ENCODE peak calls at places on chromosomes 7 and 10, in ten cellular contexts. V, B, J, G, Y, F, K, R, A and M are unnamed samples.

GRCh38 chr10:29160110-29160669 is 128.7 kb upstream of the LYZL1 start:
- DNase-seq in A (no peak), J (no peak), Y (no peak), K (no peak), V (no peak), G (peak), F (peak), R (no peak), B (peak), M (no peak)

GRCh38 chr10:103083266-103083976 is 109.7 kb downstream of the NT5C2 start:
- DNase-seq in K (no peak), Y (no peak), G (no peak), B (no peak), F (no peak), R (no peak), J (no peak), A (no peak), V (no peak), M (no peak)

GRCh38 chr7:116483271-116483942 is 16.1 kb upstream of the CAV2 start:
- DNase-seq in B (no peak), V (no peak), J (no peak), A (no peak), R (no peak), Y (no peak), G (no peak), K (no peak), F (no peak), M (no peak)

GRCh38 chr7:1176891-1177373 is 16.9 kb upstream of the ZFAND2A start:
- DNase-seq in K (peak), A (peak), Y (peak), B (peak), G (no peak), J (peak), R (peak), F (peak), V (peak), M (peak)

GRCh38 chr7:25098096-25099046 is 26.7 kb downstream of the CYCS start:
- DNase-seq in K (peak), J (peak), R (peak), G (peak), A (no peak), Y (peak), F (peak), V (no peak), B (peak), M (peak)

GRCh38 chr10:75508239-75508813 is 76.9 kb downstream of the LRMDA start:
- DNase-seq in V (no peak), K (no peak), B (no peak), R (no peak), F (peak), A (no peak), J (no peak), G (peak), Y (no peak), M (no peak)

GRCh38 chr10:4264466-4264865 is 479.5 kb upstream of the KLF6 start:
- DNase-seq in R (no peak), B (no peak), Y (no peak), V (no peak), J (no peak), G (no peak), F (no peak), A (no peak), K (no peak), M (no peak)

GRCh38 chr10:31698169-31698890 is 230.3 kb downstream of the ARHGAP12 start:
- DNase-seq in J (no peak), Y (peak), F (peak), K (no peak), A (no peak), G (peak), R (no peak), V (no peak), B (peak), M (no peak)

GRCh38 chr10:78953124-78954008 is 115.4 kb upstream of the ZMIZ1 start:
- DNase-seq in Y (peak), B (peak), K (no peak), R (no peak), F (peak), V (no peak), G (no peak), J (no peak), A (no peak), M (no peak)

GRCh38 chr7:17131060-17131345 is 167.4 kb upstream of the AHR start:
- DNase-seq in G (no peak), R (no peak), K (no peak), V (no peak), J (no peak), F (no peak), Y (no peak), B (no peak), A (no peak), M (no peak)

GRCh38 chr7:28768577-28769147 is 189.5 kb downstream of the TRIL start:
- DNase-seq in R (no peak), F (peak), V (no peak), Y (peak), J (no peak), K (no peak), B (peak), A (no peak), G (no peak), M (no peak)

GRCh38 chr7:123170333-123171016 is 29.3 kb downstream of the SLC13A1 start:
- DNase-seq in Y (no peak), V (no peak), A (no peak), K (no peak), J (no peak), G (no peak), R (no peak), F (no peak), B (no peak), M (no peak)

GRCh38 chr10:690227-691161 is 1.0 kb upstream of the DIP2C start:
- DNase-seq in G (no peak), F (no peak), V (no peak), J (no peak), Y (no peak), B (no peak), R (no peak), A (no peak), K (peak), M (no peak)

GRCh38 chr10:101283762-101284161 is 54.5 kb upstream of the LBX1 start:
- DNase-seq in K (no peak), G (no peak), B (no peak), Y (no peak), F (no peak), A (no peak), J (no peak), V (no peak), R (no peak), M (no peak)

GRCh38 chr7:117993377-117994003 is 120.2 kb upstream of the CTTNBP2 start:
- DNase-seq in R (no peak), Y (peak), A (no peak), B (no peak), J (peak), K (peak), G (no peak), V (no peak), F (peak), M (peak)

GRCh38 chr10:97532935-97533671 is 34.4 kb downstream of the UBTD1 start:
- DNase-seq in F (peak), B (peak), K (no peak), V (no peak), R (no peak), G (no peak), Y (no peak), J (no peak), A (no peak), M (no peak)

GRCh38 chr7:5216931-5217330 is 26.9 kb downstream of the WIPI2 start:
- DNase-seq in B (no peak), G (no peak), J (no peak), Y (no peak), F (no peak), A (no peak), R (no peak), V (peak), K (no peak), M (no peak)

GRCh38 chr10:100318201-100318600 is 11.8 kb downstream of the PKD2L1 start:
- DNase-seq in V (no peak), F (peak), R (no peak), Y (no peak), K (no peak), B (no peak), G (no peak), J (no peak), A (no peak), M (no peak)

GRCh38 chr7:81321922-81322321 is 403.1 kb upstream of the SEMA3C start:
- DNase-seq in B (no peak), F (no peak), K (no peak), A (no peak), G (no peak), Y (no peak), R (no peak), J (no peak), V (no peak), M (no peak)

GRCh38 chr7:77247206-77247850 is 47.7 kb upstream of the FGL2 start:
- DNase-seq in F (peak), A (peak), G (peak), K (peak), V (peak), J (peak), Y (peak), B (peak), R (peak), M (peak)

GRCh38 chr10:108167766-108168165 is 1003.3 kb upstream of the SORCS1 start:
- DNase-seq in K (no peak), J (no peak), F (no peak), R (no peak), A (no peak), B (no peak), Y (no peak), G (no peak), V (no peak), M (no peak)

GRCh38 chr7:7539152-7539551 is 3.5 kb upstream of the COL28A1 start:
- DNase-seq in Y (no peak), J (no peak), B (no peak), R (no peak), G (no peak), V (no peak), K (no peak), F (no peak), A (no peak), M (no peak)

GRCh38 chr7:142873871-142874270 is 11.7 kb downstream of the TRPV6 start:
- DNase-seq in V (no peak), Y (no peak), B (no peak), R (no peak), F (no peak), J (no peak), A (no peak), G (no peak), K (no peak), M (no peak)

GRCh38 chr7:142587578-142588191 is 161.6 kb upstream of the PRSS1 start:
- DNase-seq in K (peak), R (no peak), F (peak), A (no peak), B (peak), Y (peak), J (no peak), V (no peak), G (peak), M (peak)

GRCh38 chr10:4813496-4813895 is 12.5 kb upstream of the AKR1E2 start:
- DNase-seq in F (no peak), A (no peak), G (no peak), J (no peak), Y (no peak), V (no peak), K (no peak), B (no peak), R (no peak), M (no peak)

GRCh38 chr10:132110713-132111112 is 45.0 kb downstream of the JAKMIP3 start:
- DNase-seq in R (no peak), V (no peak), B (no peak), F (no peak), K (no peak), A (no peak), J (no peak), Y (no peak), G (no peak), M (no peak)

GRCh38 chr7:98282727-98283126 is 1.2 kb downstream of the BRI3 start:
- DNase-seq in B (no peak), F (no peak), Y (no peak), V (no peak), R (no peak), K (no peak), A (no peak), G (no peak), J (no peak), M (no peak)

GRCh38 chr10:43255644-43256431 is 11.0 kb downstream of the RASGEF1A start:
- DNase-seq in R (no peak), J (no peak), F (peak), G (no peak), K (peak), B (no peak), Y (peak), A (no peak), V (peak), M (peak)

GRCh38 chr7:24388212-24388611 is 104.2 kb downstream of the NPY start:
- DNase-seq in A (no peak), K (no peak), R (no peak), Y (no peak), B (no peak), F (no peak), G (no peak), J (no peak), V (no peak), M (no peak)

GRCh38 chr10:8238989-8239388 is 184.5 kb downstream of the GATA3 start:
- DNase-seq in A (no peak), B (no peak), G (no peak), J (no peak), Y (no peak), F (no peak), K (no peak), R (no peak), V (no peak), M (no peak)

GRCh38 chr10:125092564-125093031 is 67.8 kb downstream of the CTBP2 start:
- DNase-seq in R (no peak), G (no peak), K (no peak), F (no peak), V (peak), B (no peak), J (no peak), A (no peak), Y (no peak), M (no peak)

GRCh38 chr10:43407148-43407575 is 1.8 kb downstream of the HNRNPF start:
- DNase-seq in K (peak), G (no peak), J (no peak), B (peak), F (peak), V (peak), A (peak), Y (no peak), R (peak), M (peak)

GRCh38 chr7:27952393-27953290 is 212.7 kb downstream of the TAX1BP1 start:
- DNase-seq in F (no peak), A (no peak), J (no peak), V (no peak), K (no peak), G (peak), R (no peak), B (peak), Y (no peak), M (no peak)

GRCh38 chr7:45924283-45924682 is 3.2 kb upstream of the IGFBP3 start:
- DNase-seq in Y (no peak), R (no peak), G (peak), K (no peak), V (no peak), F (peak), J (no peak), A (no peak), B (peak), M (no peak)

GRCh38 chr7:36468361-36469140 is 78.9 kb downstream of the ANLN start:
- DNase-seq in A (no peak), F (no peak), Y (no peak), K (no peak), G (no peak), R (no peak), V (no peak), J (no peak), B (peak), M (no peak)

GRCh38 chr10:132836248-132836831 is 50.4 kb upstream of the NKX6-2 start:
- DNase-seq in R (no peak), G (no peak), Y (no peak), B (no peak), A (no peak), F (peak), V (no peak), J (no peak), K (no peak), M (no peak)

GRCh38 chr10:17348111-17349008 is 106.0 kb downstream of the ST8SIA6 start:
- DNase-seq in G (peak), K (no peak), R (no peak), A (no peak), V (no peak), J (no peak), F (peak), Y (no peak), B (peak), M (no peak)

GRCh38 chr7:22395222-22395621 is 38.3 kb upstream of the RAPGEF5 start:
- DNase-seq in G (no peak), R (no peak), K (no peak), Y (no peak), V (no peak), F (no peak), A (no peak), J (no peak), B (no peak), M (no peak)

GRCh38 chr10:95506056-95506737 is 55.0 kb downstream of the SORBS1 start:
- DNase-seq in K (no peak), F (no peak), J (no peak), Y (no peak), R (no peak), B (no peak), A (no peak), V (no peak), G (no peak), M (no peak)

GRCh38 chr10:14605231-14605925 is 169.3 kb downstream of the FAM107B start:
- DNase-seq in G (no peak), V (no peak), A (no peak), B (peak), J (no peak), K (peak), Y (peak), F (peak), R (no peak), M (no peak)